ENCODE peak calls at places on chromosomes 12 and 14, in five cellular contexts. C, L, A, W and O are unnamed samples.

GRCh38 chr12:52683575-52684300 is 3.5 kb upstream of the KRT1 start:
- DNase-seq in C (no peak), L (no peak), A (no peak), W (no peak), O (no peak)

GRCh38 chr14:95776798-95777615 is 63.1 kb upstream of the TCL1A start:
- DNase-seq in C (no peak), L (no peak), A (no peak), W (no peak), O (no peak)

GRCh38 chr14:60971271-60971670 is 9.6 kb downstream of the TRMT5 start:
- DNase-seq in C (no peak), L (no peak), A (no peak), W (no peak), O (no peak)

GRCh38 chr12:110015132-110015531 is 15.9 kb downstream of the ANKRD13A start:
- DNase-seq in C (no peak), L (no peak), A (no peak), W (no peak), O (no peak)

GRCh38 chr12:9721394-9722092 is 11.4 kb downstream of the CLECL1 start:
- DNase-seq in C (no peak), L (no peak), A (no peak), W (no peak), O (no peak)

GRCh38 chr14:77278461-77279230 is 7.6 kb upstream of the NGB start:
- DNase-seq in C (no peak), L (no peak), A (no peak), W (no peak), O (no peak)

GRCh38 chr12:93060666-93061413 is 131.7 kb upstream of the EEA1 start:
- DNase-seq in C (no peak), L (peak), A (no peak), W (no peak), O (no peak)

GRCh38 chr12:126663304-126664094 is 1598.3 kb downstream of the AACS start:
- DNase-seq in C (no peak), L (peak), A (no peak), W (no peak), O (no peak)

GRCh38 chr14:69299286-69300035 is 39.5 kb downstream of the GALNT16 start:
- DNase-seq in C (peak), L (no peak), A (no peak), W (no peak), O (no peak)

GRCh38 chr14:94171208-94171607 is 2.9 kb upstream of the PPP4R4 start:
- DNase-seq in C (no peak), L (no peak), A (no peak), W (no peak), O (no peak)